ENCODE peak calls at places on chromosomes 5 and 9, in six cellular contexts. O is mammary epithelial cell; A is aorta; Y is AG04450; T is naive thymus-derived CD4-positive, alpha-beta T cell; P is HepG2. C is an unnamed sample.
A peak's percentile ranks its signal among the peaks of the same experiment; 100 is the strongest.

GRCh38 chr5:96952118-96952750 is 16.4 kb downstream of the LNPEP start:
- DNase-seq in T (no peak), A (no peak), P (no peak), O (no peak), Y (no peak), C (no peak)

GRCh38 chr5:91487420-91487819 is 104.3 kb upstream of the ARRDC3 start:
- DNase-seq in A (no peak), Y (no peak), P (no peak), O (no peak), T (no peak), C (no peak)

GRCh38 chr9:18896531-18897179 is 136.4 kb downstream of the SAXO1 start:
- DNase-seq in T (no peak), A (no peak), P (no peak), O (peak; percentile 30), Y (no peak), C (no peak)

GRCh38 chr5:11247224-11247623 is 486.2 kb upstream of the DAP start:
- DNase-seq in A (no peak), P (no peak), Y (no peak), O (no peak), T (no peak), C (no peak)

GRCh38 chr5:10420926-10421325 is 20.8 kb upstream of the ROPN1L start:
- DNase-seq in T (no peak), O (no peak), P (no peak), A (no peak), Y (no peak), C (no peak)

GRCh38 chr5:142946547-142947426 is 176.6 kb downstream of the ARHGAP26 start:
- DNase-seq in A (no peak), P (no peak), Y (no peak), T (no peak), O (no peak), C (no peak)

GRCh38 chr9:113409481-113409880 is 994 bp downstream of the POLE3 start:
- DNase-seq in A (peak; percentile 48), P (no peak), O (no peak), Y (no peak), T (no peak), C (no peak)

GRCh38 chr9:126304207-126304945 is 22.3 kb upstream of the MVB12B start:
- DNase-seq in Y (no peak), P (peak; percentile 25), T (no peak), A (no peak), O (no peak), C (no peak)

GRCh38 chr5:31967461-31967860 is 206.7 kb downstream of the GOLPH3 start:
- DNase-seq in Y (no peak), A (no peak), O (no peak), T (no peak), P (no peak), C (no peak)

GRCh38 chr9:114271556-114272510 is 51.1 kb upstream of the ORM1 start:
- DNase-seq in A (peak; percentile 84), T (no peak), Y (no peak), O (no peak), P (peak; percentile 28), C (peak; percentile 54)

GRCh38 chr5:71978216-71978615 is 129.1 kb upstream of the MAP1B start:
- DNase-seq in P (no peak), T (no peak), Y (no peak), O (no peak), A (no peak), C (no peak)

GRCh38 chr5:154729613-154730012 is 25.6 kb upstream of the LARP1 start:
- DNase-seq in O (no peak), T (no peak), Y (no peak), A (no peak), P (peak; percentile 82), C (no peak)

GRCh38 chr5:664343-664993 is 28.7 kb downstream of the TPPP start:
- DNase-seq in P (no peak), T (no peak), O (no peak), Y (no peak), A (no peak), C (no peak)

GRCh38 chr5:116044073-116044472 is 11.8 kb downstream of the ARL14EPL start:
- DNase-seq in O (no peak), Y (no peak), P (no peak), T (no peak), A (no peak), C (no peak)

GRCh38 chr5:43036856-43037711 is 3.0 kb downstream of the ANXA2R start:
- DNase-seq in T (no peak), A (no peak), Y (no peak), O (no peak), P (no peak), C (no peak)

GRCh38 chr5:143204474-143205246 is 198.8 kb downstream of the NR3C1 start:
- DNase-seq in Y (no peak), A (no peak), O (peak; percentile 77), P (no peak), T (no peak), C (no peak)

GRCh38 chr9:121262953-121263352 is 5.0 kb upstream of the GSN start:
- DNase-seq in O (no peak), T (no peak), A (no peak), Y (no peak), P (no peak), C (no peak)
- H3K27me3 ChIP-seq in O (no peaks in the 10 kb centered on the region), T (no peaks in the 10 kb centered on the region), A (no peaks in the 10 kb centered on the region), Y (peaks cover 2% of the 10 kb centered on the region), P (peaks cover 22% of the 10 kb centered on the region), C (no peaks in the 10 kb centered on the region)

GRCh38 chr9:25917593-25918426 is 239.6 kb upstream of the TUSC1 start:
- DNase-seq in O (peak; percentile 9), A (no peak), Y (no peak), P (no peak), T (no peak), C (no peak)
- H3K27ac ChIP-seq in O (no peak overlapping the region), A (no peak overlapping the region), Y (no peak overlapping the region), P (no peak overlapping the region), T (no peak overlapping the region), C (no peak overlapping the region)

GRCh38 chr9:88533951-88534455 is 975 bp upstream of the NXNL2 start:
- DNase-seq in O (no peak), A (no peak), Y (no peak), P (no peak), T (no peak), C (peak; percentile 78)
- H3K4me3 ChIP-seq in O (peak overlapping the region; percentile 28), A (peak overlapping the region; percentile 37), Y (peak overlapping the region; percentile 73), P (no peak overlapping the region), T (no peak overlapping the region), C (peak overlapping the region; percentile 57)

DNA sequence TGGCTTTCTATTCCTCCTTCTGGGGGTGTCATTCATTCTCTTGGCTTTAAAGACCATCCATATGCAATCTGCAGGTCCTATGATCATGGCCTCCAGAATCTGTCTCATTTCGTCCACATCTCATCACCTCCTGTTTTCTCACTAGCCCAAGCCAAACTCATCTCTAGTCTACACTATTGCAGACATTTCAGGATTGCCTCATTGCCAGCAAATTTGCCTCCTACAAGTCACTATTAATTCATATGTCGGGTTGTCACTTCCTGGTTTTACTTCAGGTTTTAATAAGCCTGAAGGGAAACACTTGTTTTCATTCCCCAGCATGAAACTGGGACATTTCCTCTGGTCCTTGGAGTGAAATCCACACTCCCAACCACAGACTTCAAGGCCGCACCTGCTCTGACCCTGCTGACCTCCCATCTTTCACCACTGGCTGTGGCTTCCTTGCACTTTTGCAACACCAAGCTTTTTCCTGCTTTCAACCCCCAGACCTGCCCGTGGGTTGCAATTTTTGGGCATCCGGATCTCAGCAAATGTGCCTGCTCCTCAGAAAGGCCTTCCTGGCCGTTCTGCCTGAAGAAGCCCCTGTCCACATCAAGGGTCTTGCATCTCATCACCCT is 35.3 kb downstream of the KCNIP1 start:
- DNase-seq in Y (no peak), A (peak; percentile 27), T (no peak), P (no peak), O (no peak), C (no peak)
- H3K27me3 ChIP-seq in Y (peaks cover 11% of the 10 kb centered on the region), A (no peaks in the 10 kb centered on the region), T (no peaks in the 10 kb centered on the region), P (no peaks in the 10 kb centered on the region), O (no peaks in the 10 kb centered on the region), C (no peaks in the 10 kb centered on the region)

GRCh38 chr9:134458111-134458845 is 132.0 kb downstream of the RXRA start:
- DNase-seq in Y (no peak), A (peak; percentile 84), T (no peak), P (no peak), O (no peak), C (no peak)

GRCh38 chr9:134455951-134456739 is 129.9 kb downstream of the RXRA start:
- DNase-seq in T (peak; percentile 85), P (no peak), Y (peak; percentile 96), O (peak; percentile 73), A (peak; percentile 94), C (peak; percentile 92)

GRCh38 chr9:134455537-134455936 is 129.3 kb downstream of the RXRA start:
- DNase-seq in A (no peak), O (no peak), P (no peak), T (no peak), Y (no peak), C (no peak)

GRCh38 chr9:134457321-134457923 is 131.2 kb downstream of the RXRA start:
- DNase-seq in O (no peak), Y (no peak), T (no peak), P (no peak), A (no peak), C (no peak)

DNA sequence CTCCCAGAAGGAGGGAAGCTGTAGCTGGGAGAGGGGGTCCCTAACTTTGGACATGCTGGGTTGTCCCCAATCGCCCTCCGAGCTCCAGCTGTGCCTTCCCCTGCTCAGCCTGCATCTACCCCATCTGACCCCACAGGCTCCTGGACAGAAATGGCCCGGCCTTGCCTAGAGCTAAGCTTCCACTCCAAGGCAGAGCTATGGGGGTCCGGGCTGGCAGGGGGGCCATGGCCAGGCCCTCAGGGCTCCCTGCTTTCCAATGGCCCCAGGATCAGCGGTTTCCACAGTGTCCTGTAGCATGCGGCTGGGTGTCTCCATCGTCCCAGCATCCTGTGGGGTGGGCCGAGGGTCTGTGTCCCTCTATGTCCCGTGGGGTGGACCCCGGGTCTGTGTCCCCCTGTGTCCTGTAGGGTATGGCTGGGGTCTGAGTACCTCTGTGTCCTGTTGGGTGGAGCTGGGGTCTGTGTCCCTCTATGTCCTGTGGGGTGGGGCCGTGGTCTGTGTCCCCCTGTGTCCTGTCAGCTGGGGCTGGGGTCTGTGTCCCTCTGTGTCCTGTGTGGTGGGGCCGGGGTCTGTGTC is 130.6 kb downstream of the RXRA start:
- DNase-seq in Y (no peak), A (no peak), T (no peak), P (no peak), O (no peak), C (no peak)
- H3K27ac ChIP-seq in Y (peak overlapping the region; percentile 100), A (peak overlapping the region; percentile 57), T (peak overlapping the region; percentile 84), P (no peak overlapping the region), O (no peak overlapping the region), C (peak overlapping the region; percentile 90)

DNA sequence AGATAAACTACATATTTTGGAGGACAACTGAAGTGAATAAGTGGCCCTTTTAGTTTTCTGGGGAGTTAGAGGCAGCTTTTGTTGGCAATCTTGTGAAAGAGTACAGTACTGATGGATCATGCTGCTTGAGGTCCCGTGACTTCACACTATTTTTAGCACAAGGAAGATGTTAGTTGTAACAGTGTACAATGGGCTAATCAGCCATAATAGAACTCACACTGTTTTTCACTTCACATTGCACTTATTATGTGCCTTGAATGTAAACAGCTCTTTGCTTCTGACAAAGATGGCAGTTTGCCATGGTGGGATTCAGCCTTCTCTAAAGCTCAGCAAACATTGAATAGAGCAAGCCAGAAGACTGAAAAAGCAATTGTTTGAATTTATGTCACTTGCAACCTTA is 176.7 kb upstream of the ZNF608 start:
- DNase-seq in T (no peak), A (no peak), O (no peak), P (no peak), Y (no peak), C (no peak)
- H3K4me3 ChIP-seq in T (no peak overlapping the region), A (no peak overlapping the region), O (no peak overlapping the region), P (no peak overlapping the region), Y (no peak overlapping the region), C (no peak overlapping the region)

C was measured in uterus.